ENCODE peak calls at places on chromosome 2, in four cellular contexts. One of them, this sample, is unnamed.

GRCh38 chr2:107777962-107778361 is 48.7 kb upstream of the RGPD4 start:
- DNase-seq in suprapubic skin: no peak
- DNase-seq in ovary: no peak
- DNase-seq in SK-N-SH: no peak
- DNase-seq in this sample: no peak

GRCh38 chr2:56449449-56449860 is 265.7 kb downstream of the CCDC85A start:
- DNase-seq in ovary: no peak
- DNase-seq in suprapubic skin: no peak
- DNase-seq in SK-N-SH: no peak
- DNase-seq in this sample: no peak

GRCh38 chr2:232028071-232028470 is 66.6 kb downstream of the DIS3L2 start:
- DNase-seq in suprapubic skin: no peak
- DNase-seq in SK-N-SH: no peak
- DNase-seq in ovary: no peak
- DNase-seq in this sample: no peak

GRCh38 chr2:106869512-106870276 is 16.3 kb downstream of the ST6GAL2 start:
- DNase-seq in SK-N-SH: no peak
- DNase-seq in ovary: no peak
- DNase-seq in suprapubic skin: no peak
- DNase-seq in this sample: no peak

GRCh38 chr2:239543696-239544095 is 142.9 kb upstream of the HDAC4 start:
- DNase-seq in ovary: no peak
- DNase-seq in suprapubic skin: no peak
- DNase-seq in SK-N-SH: no peak
- DNase-seq in this sample: no peak

GRCh38 chr2:197236816-197237215 is 73.8 kb downstream of the ANKRD44 start:
- DNase-seq in suprapubic skin: no peak
- DNase-seq in SK-N-SH: no peak
- DNase-seq in ovary: no peak
- DNase-seq in this sample: no peak

GRCh38 chr2:233819884-233820765 is 34.2 kb downstream of the HJURP start:
- DNase-seq in SK-N-SH: no peak
- DNase-seq in ovary: no peak
- DNase-seq in suprapubic skin: peak; percentile 44
- DNase-seq in this sample: peak; percentile 4

GRCh38 chr2:65779021-65779420 is 346.6 kb upstream of the SPRED2 start:
- DNase-seq in ovary: no peak
- DNase-seq in SK-N-SH: no peak
- DNase-seq in suprapubic skin: no peak
- DNase-seq in this sample: no peak

GRCh38 chr2:109162999-109163398 is 34.0 kb downstream of the SH3RF3 start:
- DNase-seq in SK-N-SH: no peak
- DNase-seq in suprapubic skin: no peak
- DNase-seq in ovary: no peak
- DNase-seq in this sample: no peak

GRCh38 chr2:123993728-123994323 is 31.3 kb upstream of the CNTNAP5 start:
- DNase-seq in SK-N-SH: peak; percentile 16
- DNase-seq in ovary: no peak
- DNase-seq in suprapubic skin: no peak
- DNase-seq in this sample: peak; percentile 17

GRCh38 chr2:70906439-70907018 is 29.2 kb upstream of the ATP6V1B1 start:
- DNase-seq in suprapubic skin: no peak
- DNase-seq in SK-N-SH: no peak
- DNase-seq in ovary: no peak
- DNase-seq in this sample: no peak

GRCh38 chr2:88437010-88437409 is 15.5 kb downstream of the FOXI3 start:
- DNase-seq in suprapubic skin: no peak
- DNase-seq in SK-N-SH: no peak
- DNase-seq in ovary: no peak
- DNase-seq in this sample: no peak

GRCh38 chr2:98875081-98875728 is 60.8 kb downstream of the CRACDL start:
- DNase-seq in suprapubic skin: no peak
- DNase-seq in ovary: no peak
- DNase-seq in SK-N-SH: no peak
- DNase-seq in this sample: no peak

GRCh38 chr2:6957910-6958615 is 40.9 kb downstream of the RNF144A start:
- DNase-seq in suprapubic skin: no peak
- DNase-seq in SK-N-SH: no peak
- DNase-seq in ovary: no peak
- DNase-seq in this sample: no peak

GRCh38 chr2:173218331-173219056 is 136.2 kb upstream of the CDCA7 start:
- DNase-seq in SK-N-SH: no peak
- DNase-seq in ovary: no peak
- DNase-seq in suprapubic skin: no peak
- DNase-seq in this sample: no peak

GRCh38 chr2:1680222-1681016 is 63.9 kb downstream of the PXDN start:
- DNase-seq in SK-N-SH: no peak
- DNase-seq in suprapubic skin: no peak
- DNase-seq in ovary: no peak
- DNase-seq in this sample: no peak

GRCh38 chr2:138496096-138496651 is 5.4 kb upstream of the SPOPL start:
- DNase-seq in suprapubic skin: no peak
- DNase-seq in SK-N-SH: no peak
- DNase-seq in ovary: no peak
- DNase-seq in this sample: no peak

GRCh38 chr2:48572797-48573196 is 42.8 kb downstream of the STON1 start:
- DNase-seq in suprapubic skin: no peak
- DNase-seq in ovary: no peak
- DNase-seq in SK-N-SH: peak; percentile 50
- DNase-seq in this sample: no peak

GRCh38 chr2:102139851-102140250 is 2.7 kb upstream of the IL1R1 start:
- DNase-seq in SK-N-SH: no peak
- DNase-seq in ovary: no peak
- DNase-seq in suprapubic skin: no peak
- DNase-seq in this sample: no peak

GRCh38 chr2:169131587-169132512 is 62.5 kb downstream of the DHRS9 start:
- DNase-seq in SK-N-SH: peak; percentile 51
- DNase-seq in ovary: no peak
- DNase-seq in suprapubic skin: no peak
- DNase-seq in this sample: no peak

GRCh38 chr2:106065268-106065982 is 128.7 kb downstream of the UXS1 start:
- DNase-seq in ovary: peak; percentile 61
- DNase-seq in SK-N-SH: peak; percentile 83
- DNase-seq in suprapubic skin: no peak
- DNase-seq in this sample: no peak

GRCh38 chr2:119028327-119029174 is 86.6 kb downstream of the MARCO start:
- DNase-seq in ovary: peak; percentile 44
- DNase-seq in suprapubic skin: no peak
- DNase-seq in SK-N-SH: peak; percentile 39
- DNase-seq in this sample: peak; percentile 18

GRCh38 chr2:127421871-127422618 is 3.8 kb downstream of the PROC start:
- DNase-seq in suprapubic skin: no peak
- DNase-seq in SK-N-SH: no peak
- DNase-seq in ovary: no peak
- DNase-seq in this sample: no peak

GRCh38 chr2:31253344-31254155 is 19.6 kb downstream of the EHD3 start:
- DNase-seq in SK-N-SH: no peak
- DNase-seq in ovary: no peak
- DNase-seq in suprapubic skin: no peak
- DNase-seq in this sample: no peak

GRCh38 chr2:191894681-191895147 is 47.8 kb upstream of the CAVIN2 start:
- DNase-seq in suprapubic skin: no peak
- DNase-seq in ovary: no peak
- DNase-seq in SK-N-SH: no peak
- DNase-seq in this sample: no peak

GRCh38 chr2:239118675-239119211 is 270.9 kb downstream of the TWIST2 start:
- DNase-seq in ovary: no peak
- DNase-seq in SK-N-SH: no peak
- DNase-seq in suprapubic skin: no peak
- DNase-seq in this sample: no peak

GRCh38 chr2:104046466-104046865 is 807.4 kb upstream of the POU3F3 start:
- DNase-seq in suprapubic skin: no peak
- DNase-seq in SK-N-SH: no peak
- DNase-seq in ovary: no peak
- DNase-seq in this sample: no peak

GRCh38 chr2:240556553-240557100 is 1.2 kb downstream of the ANKMY1 start:
- DNase-seq in suprapubic skin: peak; percentile 62
- DNase-seq in ovary: peak; percentile 44
- DNase-seq in SK-N-SH: peak; percentile 70
- DNase-seq in this sample: peak; percentile 37

GRCh38 chr2:142944264-142944663 is 66.8 kb downstream of the KYNU start:
- DNase-seq in SK-N-SH: no peak
- DNase-seq in ovary: no peak
- DNase-seq in suprapubic skin: no peak
- DNase-seq in this sample: no peak

GRCh38 chr2:219073413-219074129 is 12.8 kb upstream of the IHH start:
- DNase-seq in SK-N-SH: peak; percentile 68
- DNase-seq in suprapubic skin: no peak
- DNase-seq in ovary: no peak
- DNase-seq in this sample: peak; percentile 68

GRCh38 chr2:12177995-12178760 is 431.7 kb downstream of the LPIN1 start:
- DNase-seq in suprapubic skin: no peak
- DNase-seq in SK-N-SH: no peak
- DNase-seq in ovary: no peak
- DNase-seq in this sample: no peak
- TF ChIP-seq EP300 in suprapubic skin: no peak
- TF ChIP-seq EP300 in SK-N-SH: no peak
- TF ChIP-seq EP300 in ovary: no peak
- TF ChIP-seq EP300 in this sample: no peak

GRCh38 chr2:19676770-19677169 is 225.0 kb downstream of the TTC32 start:
- DNase-seq in suprapubic skin: no peak
- DNase-seq in ovary: no peak
- DNase-seq in SK-N-SH: no peak
- DNase-seq in this sample: no peak

GRCh38 chr2:19675856-19676460 is 225.8 kb downstream of the TTC32 start:
- DNase-seq in ovary: no peak
- DNase-seq in suprapubic skin: no peak
- DNase-seq in SK-N-SH: no peak
- DNase-seq in this sample: no peak

GRCh38 chr2:19675003-19675629 is 226.7 kb downstream of the TTC32 start:
- DNase-seq in suprapubic skin: no peak
- DNase-seq in ovary: no peak
- DNase-seq in SK-N-SH: peak; percentile 25
- DNase-seq in this sample: no peak

GRCh38 chr2:19677825-19678518 is 223.8 kb downstream of the TTC32 start:
- DNase-seq in suprapubic skin: no peak
- DNase-seq in SK-N-SH: no peak
- DNase-seq in ovary: no peak
- DNase-seq in this sample: no peak

DNA sequence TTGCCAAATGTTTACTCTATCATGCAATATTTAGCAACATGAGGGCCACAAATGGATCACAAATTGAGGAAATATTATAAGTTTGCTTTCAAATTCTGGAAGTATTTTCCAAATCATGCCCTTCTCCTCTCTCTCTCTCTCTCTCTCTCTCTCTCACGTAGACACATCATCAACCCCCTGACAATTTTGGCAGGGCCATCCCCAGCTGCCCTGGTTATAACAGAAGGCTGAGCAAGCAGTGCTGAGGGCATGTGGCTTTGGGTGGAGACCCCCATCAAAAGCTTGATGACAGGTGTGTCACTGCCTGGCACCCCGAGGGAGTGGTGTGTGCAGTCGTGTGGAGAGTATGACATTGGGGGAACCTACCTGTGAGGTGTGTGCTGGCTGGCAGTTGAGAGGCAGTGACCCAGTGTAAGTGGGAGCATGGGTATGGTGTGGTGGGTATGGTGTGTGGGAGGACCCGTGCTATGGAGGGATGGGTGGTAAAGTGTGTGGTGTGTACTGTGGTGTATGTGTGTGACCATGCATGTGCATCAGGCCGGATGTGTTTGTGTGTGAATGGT is 224.5 kb downstream of the TTC32 start:
- DNase-seq in ovary: no peak
- DNase-seq in SK-N-SH: no peak
- DNase-seq in suprapubic skin: no peak
- DNase-seq in this sample: no peak
- TF ChIP-seq EP300 in ovary: no peak
- TF ChIP-seq EP300 in SK-N-SH: no peak
- TF ChIP-seq EP300 in suprapubic skin: no peak
- TF ChIP-seq EP300 in this sample: no peak

DNA sequence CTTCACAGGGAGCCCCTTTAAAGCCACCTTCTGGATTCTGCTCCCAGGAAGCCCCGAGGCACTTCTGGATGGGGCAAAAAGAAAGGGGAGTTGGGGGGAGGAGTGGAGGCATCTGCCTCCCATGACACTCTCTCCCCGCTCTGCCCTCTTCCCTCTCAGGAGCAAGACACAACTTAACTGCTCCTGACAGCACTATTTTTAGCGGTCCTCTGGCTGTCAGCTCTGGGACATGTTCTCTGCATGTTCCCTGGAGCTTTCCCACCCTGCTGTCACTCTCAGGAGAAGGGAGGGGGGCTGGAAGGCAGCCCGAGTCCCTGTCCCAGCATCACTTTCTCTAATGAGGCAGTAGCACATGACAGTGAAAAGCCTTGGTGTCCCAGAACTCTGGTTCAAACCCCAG is 32.3 kb downstream of the PLB1 start:
- DNase-seq in SK-N-SH: no peak
- DNase-seq in suprapubic skin: no peak
- DNase-seq in ovary: no peak
- DNase-seq in this sample: no peak
- TF ChIP-seq EP300 in SK-N-SH: no peak
- TF ChIP-seq EP300 in suprapubic skin: no peak
- TF ChIP-seq EP300 in ovary: no peak
- TF ChIP-seq EP300 in this sample: no peak

GRCh38 chr2:10910625-10911024 is 1.1 kb upstream of the KCNF1 start:
- DNase-seq in ovary: no peak
- DNase-seq in SK-N-SH: no peak
- DNase-seq in suprapubic skin: no peak
- DNase-seq in this sample: no peak

GRCh38 chr2:10909996-10910341 is 1.8 kb upstream of the KCNF1 start:
- DNase-seq in ovary: no peak
- DNase-seq in SK-N-SH: no peak
- DNase-seq in suprapubic skin: no peak
- DNase-seq in this sample: no peak

GRCh38 chr2:10912076-10912731 is 470 bp downstream of the KCNF1 start:
- DNase-seq in SK-N-SH: peak; percentile 86
- DNase-seq in suprapubic skin: no peak
- DNase-seq in ovary: no peak
- DNase-seq in this sample: no peak

GRCh38 chr2:10912796-10913445 is 1.2 kb downstream of the KCNF1 start:
- DNase-seq in SK-N-SH: no peak
- DNase-seq in suprapubic skin: no peak
- DNase-seq in ovary: no peak
- DNase-seq in this sample: no peak

DNA sequence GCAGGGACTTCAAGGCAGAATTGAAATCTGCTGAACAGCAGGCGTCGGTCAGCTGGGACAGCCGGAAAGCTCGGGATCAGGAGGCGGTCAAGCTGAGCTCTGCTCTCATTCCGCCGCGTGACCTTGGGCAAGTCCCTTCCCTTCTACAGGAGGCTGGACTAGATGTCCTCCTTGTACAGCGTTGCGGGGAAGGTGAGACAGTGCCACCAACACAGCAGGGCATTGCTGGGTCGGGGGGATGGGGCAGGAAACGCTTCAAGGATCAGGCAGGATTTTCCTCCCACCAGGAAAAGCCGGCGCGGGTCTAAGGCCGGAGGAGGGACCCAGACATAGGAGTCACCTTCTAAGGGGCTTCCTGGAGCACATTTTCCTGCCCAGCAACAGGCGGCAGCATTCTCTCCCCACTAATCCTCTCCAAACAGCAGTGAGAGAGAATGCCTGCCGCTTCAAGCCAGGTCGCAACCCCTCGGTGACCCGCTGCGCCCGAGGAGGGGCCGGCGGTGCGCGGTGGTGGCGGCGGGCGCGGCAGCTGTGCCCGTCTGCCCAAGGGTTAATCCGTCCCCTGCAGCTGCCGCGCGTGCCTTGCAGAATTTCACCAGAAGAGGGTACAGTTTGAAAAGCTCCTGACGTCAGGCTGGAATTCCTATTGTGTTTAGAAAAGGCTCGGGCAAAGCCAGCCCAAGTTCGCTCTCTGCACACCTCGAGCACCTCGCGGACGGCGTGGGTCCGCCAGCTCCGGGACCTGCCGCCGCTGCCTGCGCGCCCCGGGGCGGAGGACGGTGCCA is at the start of gene KCNF1:
- DNase-seq in SK-N-SH: peak; percentile 90
- DNase-seq in ovary: no peak
- DNase-seq in suprapubic skin: no peak
- DNase-seq in this sample: no peak
- TF ChIP-seq EP300 in SK-N-SH: no peak
- TF ChIP-seq EP300 in ovary: no peak
- TF ChIP-seq EP300 in suprapubic skin: no peak
- TF ChIP-seq EP300 in this sample: no peak